ENCODE peak calls at places on chromosomes 3 and 15, in six cellular contexts. One of them, this sample, is unnamed.

GRCh38 chr15:39621210-39621609 is 40.3 kb downstream of the THBS1 start:
- DNase-seq in mammary epithelial cell: no peak
- DNase-seq in AG04450: no peak
- DNase-seq in ELR: no peak
- DNase-seq in AG08396: no peak
- DNase-seq in caudate nucleus: no peak
- DNase-seq in this sample: no peak

GRCh38 chr3:147807773-147808172 is 398.6 kb downstream of the ZIC1 start:
- DNase-seq in mammary epithelial cell: no peak
- DNase-seq in AG04450: no peak
- DNase-seq in ELR: no peak
- DNase-seq in AG08396: no peak
- DNase-seq in caudate nucleus: no peak
- DNase-seq in this sample: peak

GRCh38 chr3:188634285-188634684 is 480.3 kb downstream of the LPP start:
- DNase-seq in mammary epithelial cell: no peak
- DNase-seq in AG04450: no peak
- DNase-seq in ELR: no peak
- DNase-seq in AG08396: no peak
- DNase-seq in caudate nucleus: no peak
- DNase-seq in this sample: no peak

GRCh38 chr15:34154725-34155204 is 52.9 kb downstream of the PGBD4 start:
- DNase-seq in mammary epithelial cell: peak
- DNase-seq in AG04450: no peak
- DNase-seq in ELR: peak
- DNase-seq in AG08396: peak
- DNase-seq in caudate nucleus: no peak
- DNase-seq in this sample: no peak

GRCh38 chr3:148720873-148721272 is 23.2 kb downstream of the AGTR1 start:
- DNase-seq in mammary epithelial cell: no peak
- DNase-seq in AG04450: no peak
- DNase-seq in ELR: no peak
- DNase-seq in AG08396: no peak
- DNase-seq in caudate nucleus: no peak
- DNase-seq in this sample: no peak

GRCh38 chr15:45166792-45167630 is 20.8 kb downstream of the SHF start:
- DNase-seq in mammary epithelial cell: peak
- DNase-seq in AG04450: peak
- DNase-seq in ELR: peak
- DNase-seq in AG08396: peak
- DNase-seq in caudate nucleus: peak
- DNase-seq in this sample: peak

GRCh38 chr3:14256561-14257342 is 78.1 kb downstream of the LSM3 start:
- DNase-seq in mammary epithelial cell: peak
- DNase-seq in AG04450: no peak
- DNase-seq in ELR: no peak
- DNase-seq in AG08396: no peak
- DNase-seq in caudate nucleus: no peak
- DNase-seq in this sample: no peak

GRCh38 chr15:36004891-36005508 is 459.0 kb upstream of the DPH6 start:
- DNase-seq in mammary epithelial cell: no peak
- DNase-seq in AG04450: no peak
- DNase-seq in ELR: no peak
- DNase-seq in AG08396: no peak
- DNase-seq in caudate nucleus: no peak
- DNase-seq in this sample: no peak

GRCh38 chr3:43063114-43063513 is 42.8 kb downstream of the POMGNT2 start:
- DNase-seq in mammary epithelial cell: no peak
- DNase-seq in AG04450: no peak
- DNase-seq in ELR: no peak
- DNase-seq in AG08396: no peak
- DNase-seq in caudate nucleus: no peak
- DNase-seq in this sample: no peak

GRCh38 chr3:151044706-151045105 is 40.8 kb upstream of the MED12L start:
- DNase-seq in mammary epithelial cell: peak
- DNase-seq in AG04450: peak
- DNase-seq in ELR: peak
- DNase-seq in AG08396: no peak
- DNase-seq in caudate nucleus: no peak
- DNase-seq in this sample: peak

GRCh38 chr3:184584001-184584891 is 22.7 kb downstream of the EPHB3 start:
- DNase-seq in mammary epithelial cell: no peak
- DNase-seq in AG04450: no peak
- DNase-seq in ELR: no peak
- DNase-seq in AG08396: no peak
- DNase-seq in caudate nucleus: no peak
- DNase-seq in this sample: no peak

GRCh38 chr15:71612066-71612715 is 198.2 kb upstream of the NR2E3 start:
- DNase-seq in mammary epithelial cell: no peak
- DNase-seq in AG04450: no peak
- DNase-seq in ELR: no peak
- DNase-seq in AG08396: no peak
- DNase-seq in caudate nucleus: no peak
- DNase-seq in this sample: no peak

This sample was measured in skeletal muscle cell.